ENCODE peak calls at places on chromosomes 5 and 9, in eight cellular contexts. F, D, Y, W, P, Q, N and X are unnamed samples.

GRCh38 chr9:89843074-89843473 is 238.3 kb downstream of the GADD45G start:
- DNase-seq in Y (no peak), F (no peak), W (no peak), P (no peak), N (no peak), D (no peak), Q (no peak), X (no peak)

GRCh38 chr5:172904312-172904642 is 54.9 kb upstream of the RPL26L1 start:
- DNase-seq in Q (no peak), N (no peak), F (no peak), P (no peak), Y (no peak), W (no peak), D (no peak), X (no peak)

GRCh38 chr9:79598562-79599345 is 27.0 kb downstream of the TLE4 start:
- DNase-seq in N (no peak), F (no peak), Y (no peak), W (no peak), D (no peak), Q (no peak), P (no peak), X (no peak)

GRCh38 chr5:146291421-146292074 is 47.1 kb upstream of the POU4F3 start:
- DNase-seq in Q (peak; percentile 60), P (peak; percentile 66), Y (no peak), F (peak; percentile 30), W (no peak), D (peak; percentile 21), N (peak; percentile 33), X (no peak)

GRCh38 chr9:100652850-100653249 is 75.0 kb downstream of the CAVIN4 start:
- DNase-seq in W (no peak), F (no peak), P (peak; percentile 7), D (no peak), N (peak; percentile 5), Q (no peak), Y (no peak), X (no peak)

GRCh38 chr9:75974006-75974766 is 83.7 kb downstream of the PCSK5 start:
- DNase-seq in F (no peak), N (no peak), D (no peak), Q (peak; percentile 25), P (peak; percentile 11), Y (no peak), W (no peak), X (peak; percentile 21)

GRCh38 chr9:120628207-120628924 is 48.4 kb upstream of the CDK5RAP2 start:
- DNase-seq in W (no peak), Y (no peak), D (no peak), N (no peak), P (no peak), Q (no peak), F (no peak), X (no peak)

GRCh38 chr9:6187272-6187671 is 28.3 kb upstream of the IL33 start:
- DNase-seq in N (no peak), W (no peak), P (no peak), D (no peak), F (no peak), Q (no peak), Y (no peak), X (no peak)